ENCODE peak calls at places on chromosomes 12 and 14, in seven cellular contexts. C, U, N, D, L, P and W are unnamed samples. For H3K9me2 and H3K4me1, the result is how much of the 10 kb centered on the place peaks cover.

GRCh38 chr14:50082784-50083466 is 33.4 kb downstream of the VCPKMT start:
- DNase-seq in C (no peak), U (no peak), N (peak), D (no peak), L (no peak), P (no peak), W (peak)

GRCh38 chr12:119843100-119843499 is 34.0 kb downstream of the CIT start:
- DNase-seq in C (no peak), U (no peak), N (no peak), D (peak), L (peak), P (no peak), W (no peak)

GRCh38 chr14:86015916-86016315 is 486.0 kb downstream of the FLRT2 start:
- DNase-seq in C (no peak), U (no peak), N (no peak), D (no peak), L (no peak), P (no peak), W (no peak)

GRCh38 chr12:54383041-54383609 is 1.4 kb downstream of the ZNF385A start:
- DNase-seq in C (no peak), U (no peak), N (no peak), D (peak), L (no peak), P (no peak), W (no peak)

GRCh38 chr14:56325251-56325839 is 207.1 kb downstream of the PELI2 start:
- DNase-seq in C (no peak), U (no peak), N (no peak), D (peak), L (no peak), P (no peak), W (no peak)

GRCh38 chr12:7145671-7146070 is 15.5 kb downstream of the CLSTN3 start:
- DNase-seq in C (no peak), U (no peak), N (no peak), D (peak), L (no peak), P (no peak), W (no peak)

GRCh38 chr12:75660107-75660530 is 148.7 kb upstream of the KRR1 start:
- DNase-seq in C (no peak), U (peak), N (no peak), D (peak), L (no peak), P (no peak), W (no peak)

GRCh38 chr14:98385851-98386250 is 886.1 kb downstream of the BCL11B start:
- DNase-seq in C (no peak), U (no peak), N (no peak), D (no peak), L (no peak), P (no peak), W (no peak)

GRCh38 chr14:29868000-29868399 is 59.6 kb downstream of the PRKD1 start:
- DNase-seq in C (no peak), U (no peak), N (no peak), D (peak), L (no peak), P (no peak), W (no peak)

GRCh38 chr12:34390846-34391700 is 368.8 kb downstream of the ALG10 start:
- DNase-seq in C (no peak), U (no peak), N (no peak), D (no peak), L (no peak), P (no peak), W (no peak)

GRCh38 chr14:89588840-89589296 is 171.8 kb upstream of the FOXN3 start:
- DNase-seq in C (no peak), U (no peak), N (no peak), D (no peak), L (no peak), P (no peak), W (no peak)

GRCh38 chr14:104693482-104694431 is 4.3 kb downstream of the INF2 start:
- DNase-seq in C (no peak), U (no peak), N (no peak), D (no peak), L (no peak), P (no peak), W (no peak)

GRCh38 chr14:94643316-94644101 is 31.3 kb downstream of the SERPINA3 start:
- DNase-seq in C (no peak), U (no peak), N (no peak), D (no peak), L (no peak), P (no peak), W (no peak)

GRCh38 chr12:98162906-98163678 is 352.3 kb upstream of the TMPO start:
- DNase-seq in C (no peak), U (no peak), N (no peak), D (no peak), L (no peak), P (no peak), W (no peak)

GRCh38 chr14:73655851-73656250 is 11.1 kb downstream of the DNAL1 start:
- DNase-seq in C (no peak), U (no peak), N (no peak), D (no peak), L (no peak), P (no peak), W (no peak)

GRCh38 chr12:99435095-99435791 is 212.3 kb upstream of the GARIN6 start:
- DNase-seq in C (no peak), U (no peak), N (no peak), D (no peak), L (no peak), P (peak), W (no peak)
- H3K9me2 ChIP-seq in C (under half), U (under half), N (under half), D (under half), L (under half), P (under half), W (under half)

GRCh38 chr12:29733060-29733459 is 50.7 kb downstream of the TMTC1 start:
- DNase-seq in C (no peak), U (no peak), N (no peak), D (peak), L (no peak), P (no peak), W (no peak)

GRCh38 chr12:29730481-29730880 is 53.3 kb downstream of the TMTC1 start:
- DNase-seq in C (no peak), U (no peak), N (no peak), D (no peak), L (no peak), P (no peak), W (no peak)

GRCh38 chr12:29734299-29734698 is 49.4 kb downstream of the TMTC1 start:
- DNase-seq in C (no peak), U (no peak), N (no peak), D (no peak), L (no peak), P (no peak), W (no peak)

GRCh38 chr12:29731556-29731955 is 52.2 kb downstream of the TMTC1 start:
- DNase-seq in C (no peak), U (no peak), N (no peak), D (no peak), L (no peak), P (no peak), W (no peak)

GRCh38 chr12:29732211-29732992 is 51.3 kb downstream of the TMTC1 start:
- DNase-seq in C (no peak), U (no peak), N (no peak), D (peak), L (no peak), P (no peak), W (no peak)
- H3K4me1 ChIP-seq in C (under half), U (under half), N (under half), D (under half), L (under half), P (under half), W (under half)

DNA sequence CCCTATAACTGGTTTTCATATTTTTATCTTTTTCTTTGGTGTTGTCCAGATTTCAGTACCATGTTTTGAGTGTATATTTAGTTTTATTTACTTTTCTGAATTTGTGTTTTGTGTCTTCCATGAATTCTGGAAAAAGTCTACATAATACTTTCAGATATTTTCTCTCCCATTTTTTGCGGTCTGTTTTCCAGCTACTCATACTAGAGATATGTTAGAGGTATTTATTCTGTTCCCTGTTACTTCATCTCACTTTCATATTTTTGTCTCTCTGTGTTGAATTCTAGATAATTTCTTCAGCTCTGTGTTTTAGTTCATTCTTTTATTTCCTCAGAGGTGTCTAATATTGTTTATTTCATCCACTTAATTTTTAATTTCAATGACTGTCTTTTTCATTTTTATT is 74.2 kb downstream of the IFT81 start:
- DNase-seq in C (no peak), U (no peak), N (no peak), D (no peak), L (no peak), P (no peak), W (no peak)
- H3K9me2 ChIP-seq in C (under half), U (under half), N (under half), D (under half), L (under half), P (under half), W (under half)

GRCh38 chr12:13100610-13100881 is 2.9 kb downstream of the GSG1 start:
- DNase-seq in C (no peak), U (no peak), N (no peak), D (peak), L (no peak), P (no peak), W (no peak)
- H3K4me1 ChIP-seq in C (under half), U (half or more), N (under half), D (half or more), L (half or more), P (under half), W (under half)

GRCh38 chr12:79033788-79034187 is 169.2 kb downstream of the SYT1 start:
- DNase-seq in C (no peak), U (no peak), N (no peak), D (no peak), L (no peak), P (no peak), W (no peak)
- H3K9me2 ChIP-seq in C (under half), U (under half), N (under half), D (under half), L (under half), P (under half), W (under half)